ENCODE peak calls at places on chromosomes 11 and 22, in five cellular contexts. One of them, this sample, is unnamed.

GRCh38 chr11:27012254-27012921 is 18.5 kb downstream of the FIBIN start:
- DNase-seq in neural progenitor cell: peak; percentile 26
- DNase-seq in astrocyte: peak; percentile 84
- DNase-seq in adipocyte: peak; percentile 62
- DNase-seq in DND-41: no peak
- DNase-seq in this sample: no peak

GRCh38 chr22:30607939-30608338 is 965 bp downstream of the TCN2 start:
- DNase-seq in astrocyte: no peak
- DNase-seq in neural progenitor cell: no peak
- DNase-seq in DND-41: no peak
- DNase-seq in adipocyte: no peak
- DNase-seq in this sample: no peak

GRCh38 chr11:113542420-113542819 is 67.2 kb upstream of the DRD2 start:
- DNase-seq in neural progenitor cell: no peak
- DNase-seq in adipocyte: no peak
- DNase-seq in astrocyte: no peak
- DNase-seq in DND-41: no peak
- DNase-seq in this sample: no peak

GRCh38 chr22:32668254-32669094 is 133.0 kb upstream of the TIMP3 start:
- DNase-seq in neural progenitor cell: no peak
- DNase-seq in adipocyte: no peak
- DNase-seq in DND-41: no peak
- DNase-seq in astrocyte: no peak
- DNase-seq in this sample: no peak

GRCh38 chr11:26297179-26297970 is 34.6 kb upstream of the ANO3 start:
- DNase-seq in astrocyte: peak; percentile 81
- DNase-seq in adipocyte: peak; percentile 91
- DNase-seq in neural progenitor cell: peak; percentile 65
- DNase-seq in DND-41: no peak
- DNase-seq in this sample: peak; percentile 65

GRCh38 chr11:35980646-35981402 is 37.0 kb downstream of the LDLRAD3 start:
- DNase-seq in adipocyte: no peak
- DNase-seq in neural progenitor cell: no peak
- DNase-seq in DND-41: no peak
- DNase-seq in astrocyte: no peak
- DNase-seq in this sample: no peak

GRCh38 chr11:46559815-46560214 is 34.0 kb downstream of the AMBRA1 start:
- DNase-seq in astrocyte: no peak
- DNase-seq in adipocyte: no peak
- DNase-seq in neural progenitor cell: no peak
- DNase-seq in DND-41: no peak
- DNase-seq in this sample: no peak

GRCh38 chr11:102253018-102253775 is 64.1 kb upstream of the BIRC3 start:
- DNase-seq in DND-41: no peak
- DNase-seq in adipocyte: no peak
- DNase-seq in astrocyte: no peak
- DNase-seq in neural progenitor cell: no peak
- DNase-seq in this sample: no peak

GRCh38 chr11:71115770-71116434 is 136.5 kb downstream of the SHANK2 start:
- DNase-seq in neural progenitor cell: no peak
- DNase-seq in DND-41: no peak
- DNase-seq in astrocyte: no peak
- DNase-seq in adipocyte: no peak
- DNase-seq in this sample: no peak

GRCh38 chr11:548700-549603 is 11.6 kb downstream of the LMNTD2 start:
- DNase-seq in neural progenitor cell: no peak
- DNase-seq in adipocyte: no peak
- DNase-seq in DND-41: no peak
- DNase-seq in astrocyte: peak; percentile 12
- DNase-seq in this sample: no peak

GRCh38 chr11:83033972-83034672 is 37.6 kb downstream of the RAB30 start:
- DNase-seq in adipocyte: peak; percentile 94
- DNase-seq in neural progenitor cell: peak; percentile 35
- DNase-seq in DND-41: no peak
- DNase-seq in astrocyte: peak; percentile 81
- DNase-seq in this sample: no peak

GRCh38 chr22:39958916-39959639 is 1.1 kb upstream of the TMA7B start:
- DNase-seq in DND-41: no peak
- DNase-seq in adipocyte: no peak
- DNase-seq in astrocyte: no peak
- DNase-seq in neural progenitor cell: no peak
- DNase-seq in this sample: no peak

GRCh38 chr11:1938343-1939005 is 8.7 kb upstream of the MRPL23 start:
- DNase-seq in astrocyte: no peak
- DNase-seq in DND-41: no peak
- DNase-seq in neural progenitor cell: no peak
- DNase-seq in adipocyte: no peak
- DNase-seq in this sample: no peak

GRCh38 chr11:128399186-128399585 is 188.2 kb downstream of the ETS1 start:
- DNase-seq in astrocyte: peak; percentile 50
- DNase-seq in neural progenitor cell: no peak
- DNase-seq in DND-41: no peak
- DNase-seq in adipocyte: peak; percentile 84
- DNase-seq in this sample: no peak

GRCh38 chr11:47489395-47489755 is 40.4 kb upstream of the RAPSN start:
- DNase-seq in neural progenitor cell: no peak
- DNase-seq in adipocyte: peak; percentile 46
- DNase-seq in astrocyte: peak; percentile 37
- DNase-seq in DND-41: no peak
- DNase-seq in this sample: no peak

GRCh38 chr11:113014262-113014661 is 53.0 kb downstream of the NCAM1 start:
- DNase-seq in astrocyte: no peak
- DNase-seq in adipocyte: no peak
- DNase-seq in neural progenitor cell: no peak
- DNase-seq in DND-41: no peak
- DNase-seq in this sample: no peak

GRCh38 chr11:99198215-99198614 is 177.5 kb downstream of the CNTN5 start:
- DNase-seq in astrocyte: no peak
- DNase-seq in adipocyte: no peak
- DNase-seq in DND-41: no peak
- DNase-seq in neural progenitor cell: no peak
- DNase-seq in this sample: no peak

GRCh38 chr11:34585304-34585869 is 35.5 kb upstream of the EHF start:
- DNase-seq in adipocyte: no peak
- DNase-seq in DND-41: no peak
- DNase-seq in neural progenitor cell: no peak
- DNase-seq in astrocyte: no peak
- DNase-seq in this sample: no peak

GRCh38 chr11:70700453-70700852 is 302.1 kb downstream of the CTTN start:
- DNase-seq in neural progenitor cell: no peak
- DNase-seq in adipocyte: no peak
- DNase-seq in astrocyte: no peak
- DNase-seq in DND-41: no peak
- DNase-seq in this sample: no peak

GRCh38 chr22:48089601-48090331 is 1327.3 kb downstream of the TBC1D22A start:
- DNase-seq in adipocyte: peak; percentile 8
- DNase-seq in astrocyte: no peak
- DNase-seq in DND-41: peak; percentile 2
- DNase-seq in neural progenitor cell: no peak
- DNase-seq in this sample: no peak

DNA sequence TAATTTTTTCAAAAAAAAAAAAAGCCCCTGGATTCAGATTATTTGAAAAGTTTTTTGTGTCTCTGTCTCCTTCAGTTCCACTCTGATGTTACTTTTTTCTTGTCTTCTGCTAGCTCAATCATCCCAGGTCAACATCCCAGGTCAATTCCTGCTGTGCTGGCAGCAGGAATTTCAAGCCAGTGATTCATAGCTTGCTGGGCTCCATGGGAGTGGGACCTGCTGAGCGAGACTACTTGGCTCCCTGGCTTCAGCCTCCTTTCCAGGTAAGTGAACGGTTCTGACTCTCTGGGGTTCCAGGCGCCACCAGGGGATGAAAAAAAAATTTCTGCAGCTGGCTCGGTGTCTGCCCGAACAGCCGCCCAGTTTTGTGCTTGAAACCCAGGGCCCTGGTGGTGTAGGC is 31.4 kb downstream of the PLAAT5 start:
- DNase-seq in astrocyte: no peak
- DNase-seq in adipocyte: no peak
- DNase-seq in neural progenitor cell: no peak
- DNase-seq in DND-41: no peak
- DNase-seq in this sample: no peak
- H3K4me3 ChIP-seq in astrocyte: no peak overlapping the region
- H3K4me3 ChIP-seq in adipocyte: no peak overlapping the region
- H3K4me3 ChIP-seq in neural progenitor cell: no peak overlapping the region
- H3K4me3 ChIP-seq in DND-41: no peak overlapping the region
- H3K4me3 ChIP-seq in this sample: no peak overlapping the region

GRCh38 chr11:85665756-85666155 is 827 bp upstream of the CREBZF start:
- DNase-seq in adipocyte: no peak
- DNase-seq in astrocyte: peak; percentile 38
- DNase-seq in neural progenitor cell: no peak
- DNase-seq in DND-41: no peak
- DNase-seq in this sample: no peak
- H3K9ac ChIP-seq in adipocyte: peak overlapping the region; percentile 99
- H3K9ac ChIP-seq in astrocyte: no peak overlapping the region
- H3K9ac ChIP-seq in neural progenitor cell: no peak overlapping the region
- H3K9ac ChIP-seq in DND-41: peak overlapping the region; percentile 100
- H3K9ac ChIP-seq in this sample: peak overlapping the region; percentile 99

DNA sequence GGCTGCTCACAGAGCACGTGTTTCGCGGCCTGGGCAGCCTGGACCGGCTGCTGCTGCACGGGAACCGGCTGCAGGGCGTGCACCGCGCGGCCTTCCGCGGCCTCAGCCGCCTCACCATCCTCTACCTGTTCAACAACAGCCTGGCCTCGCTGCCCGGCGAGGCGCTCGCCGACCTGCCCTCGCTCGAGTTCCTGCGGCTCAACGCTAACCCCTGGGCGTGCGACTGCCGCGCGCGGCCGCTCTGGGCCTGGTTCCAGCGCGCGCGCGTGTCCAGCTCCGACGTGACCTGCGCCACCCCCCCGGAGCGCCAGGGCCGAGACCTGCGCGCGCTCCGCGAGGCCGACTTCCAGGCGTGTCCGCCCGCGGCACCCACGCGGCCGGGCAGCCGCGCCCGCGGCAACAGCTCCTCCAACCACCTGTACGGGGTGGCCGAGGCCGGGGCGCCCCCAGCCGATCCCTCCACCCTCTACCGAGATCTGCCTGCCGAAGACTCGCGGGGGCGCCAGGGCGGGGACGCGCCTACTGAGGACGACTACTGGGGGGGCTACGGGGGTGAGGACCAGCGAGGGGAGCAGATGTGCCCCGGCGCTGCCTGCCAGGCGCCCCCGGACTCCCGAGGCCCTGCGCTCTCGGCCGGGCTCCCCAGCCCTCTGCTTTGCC is 16.0 kb downstream of the RTN4RL2 start:
- DNase-seq in neural progenitor cell: peak; percentile 59
- DNase-seq in adipocyte: peak; percentile 41
- DNase-seq in DND-41: no peak
- DNase-seq in astrocyte: no peak
- DNase-seq in this sample: no peak
- H3K4me3 ChIP-seq in neural progenitor cell: peak overlapping the region; percentile 49
- H3K4me3 ChIP-seq in adipocyte: peak overlapping the region; percentile 72
- H3K4me3 ChIP-seq in DND-41: no peak overlapping the region
- H3K4me3 ChIP-seq in astrocyte: no peak overlapping the region
- H3K4me3 ChIP-seq in this sample: no peak overlapping the region

DNA sequence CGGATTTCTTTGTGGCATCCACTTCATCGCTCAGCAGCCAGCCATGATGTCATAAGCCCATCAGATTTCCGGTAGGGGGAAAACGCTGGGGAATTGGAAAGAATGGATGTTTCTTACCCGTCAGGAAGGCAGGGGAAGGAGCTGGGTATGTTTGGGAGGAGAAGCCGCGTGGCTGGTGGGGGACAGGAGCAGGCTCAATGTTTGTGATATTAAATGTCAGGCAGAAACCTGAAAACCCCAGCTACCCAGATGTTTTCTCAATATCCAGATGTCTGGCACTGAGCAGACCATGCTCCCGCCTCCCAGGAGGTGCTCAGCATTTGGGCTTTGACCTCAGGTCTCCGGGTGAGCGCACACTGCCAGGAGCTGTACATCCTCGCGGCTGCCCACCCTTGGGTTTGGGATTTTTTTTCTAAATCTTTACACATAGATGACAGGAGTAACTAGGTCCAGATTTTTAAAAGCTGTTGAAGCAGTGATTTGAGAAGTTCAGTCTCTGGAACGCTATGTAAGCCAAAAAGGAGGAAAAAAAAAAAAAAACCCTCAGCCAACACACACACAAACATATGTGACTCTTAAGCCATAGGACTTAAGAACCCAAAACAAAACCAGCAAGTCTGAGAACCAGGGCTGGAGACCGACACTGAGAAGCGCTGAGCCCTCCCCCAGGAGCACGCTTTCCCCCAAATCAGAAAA is 67.4 kb downstream of the NFAM1 start:
- DNase-seq in neural progenitor cell: no peak
- DNase-seq in adipocyte: peak; percentile 70
- DNase-seq in astrocyte: peak; percentile 28
- DNase-seq in DND-41: no peak
- DNase-seq in this sample: no peak
- H3K9ac ChIP-seq in neural progenitor cell: no peak overlapping the region
- H3K9ac ChIP-seq in adipocyte: no peak overlapping the region
- H3K9ac ChIP-seq in astrocyte: peak overlapping the region; percentile 0
- H3K9ac ChIP-seq in DND-41: no peak overlapping the region
- H3K9ac ChIP-seq in this sample: peak overlapping the region; percentile 71

GRCh38 chr11:75350122-75350742 is 1.2 kb downstream of the ARRB1 start:
- DNase-seq in DND-41: no peak
- DNase-seq in neural progenitor cell: no peak
- DNase-seq in astrocyte: no peak
- DNase-seq in adipocyte: no peak
- DNase-seq in this sample: no peak
- H3K4me3 ChIP-seq in DND-41: no peak overlapping the region
- H3K4me3 ChIP-seq in neural progenitor cell: peak overlapping the region; percentile 79
- H3K4me3 ChIP-seq in astrocyte: no peak overlapping the region
- H3K4me3 ChIP-seq in adipocyte: peak overlapping the region; percentile 79
- H3K4me3 ChIP-seq in this sample: peak overlapping the region; percentile 91

This sample was measured in SK-N-MC.